ENCODE peak calls at places on chromosomes 1 and 21, in five cellular contexts. One of them, this sample, is unnamed.

GRCh38 chr1:161092621-161093028 is 3.3 kb upstream of the NECTIN4 start:
- DNase-seq in prostate gland: no peak
- DNase-seq in upper lobe of right lung: no peak
- DNase-seq in vagina: no peak
- DNase-seq in PC-9: peak; percentile 82
- DNase-seq in this sample: peak; percentile 87

GRCh38 chr1:93613895-93614294 is 67.7 kb downstream of the BCAR3 start:
- DNase-seq in vagina: no peak
- DNase-seq in prostate gland: peak; percentile 46
- DNase-seq in PC-9: no peak
- DNase-seq in upper lobe of right lung: no peak
- DNase-seq in this sample: no peak

GRCh38 chr1:66351474-66351873 is 182.5 kb upstream of the SGIP1 start:
- DNase-seq in PC-9: no peak
- DNase-seq in prostate gland: no peak
- DNase-seq in upper lobe of right lung: no peak
- DNase-seq in vagina: no peak
- DNase-seq in this sample: no peak

GRCh38 chr1:211939876-211940468 is 95.4 kb downstream of the INTS7 start:
- DNase-seq in upper lobe of right lung: no peak
- DNase-seq in PC-9: no peak
- DNase-seq in vagina: no peak
- DNase-seq in prostate gland: no peak
- DNase-seq in this sample: no peak

GRCh38 chr1:192462630-192463029 is 112.9 kb upstream of the RGS1 start:
- DNase-seq in PC-9: no peak
- DNase-seq in prostate gland: no peak
- DNase-seq in upper lobe of right lung: no peak
- DNase-seq in vagina: no peak
- DNase-seq in this sample: no peak

GRCh38 chr1:156920233-156921052 is at the start of gene LRRC71:
- DNase-seq in vagina: no peak
- DNase-seq in PC-9: no peak
- DNase-seq in upper lobe of right lung: peak; percentile 89
- DNase-seq in prostate gland: peak; percentile 50
- DNase-seq in this sample: peak; percentile 73

GRCh38 chr1:14321413-14321812 is 277.1 kb upstream of the KAZN start:
- DNase-seq in vagina: no peak
- DNase-seq in upper lobe of right lung: no peak
- DNase-seq in prostate gland: no peak
- DNase-seq in PC-9: no peak
- DNase-seq in this sample: no peak

GRCh38 chr1:55402676-55403464 is 187.7 kb upstream of the USP24 start:
- DNase-seq in vagina: no peak
- DNase-seq in PC-9: no peak
- DNase-seq in prostate gland: no peak
- DNase-seq in upper lobe of right lung: no peak
- DNase-seq in this sample: peak; percentile 26

GRCh38 chr1:228964178-228964819 is 229.0 kb downstream of the RHOU start:
- DNase-seq in vagina: no peak
- DNase-seq in PC-9: peak; percentile 60
- DNase-seq in prostate gland: no peak
- DNase-seq in upper lobe of right lung: no peak
- DNase-seq in this sample: peak; percentile 2

GRCh38 chr1:100485855-100486258 is 52.1 kb upstream of the GPR88 start:
- DNase-seq in prostate gland: no peak
- DNase-seq in upper lobe of right lung: no peak
- DNase-seq in vagina: no peak
- DNase-seq in PC-9: peak; percentile 40
- DNase-seq in this sample: no peak

GRCh38 chr1:35564884-35565741 is 7.5 kb downstream of the NCDN start:
- DNase-seq in prostate gland: no peak
- DNase-seq in vagina: no peak
- DNase-seq in upper lobe of right lung: peak; percentile 53
- DNase-seq in PC-9: no peak
- DNase-seq in this sample: no peak

GRCh38 chr21:42311816-42312625 is 3.2 kb downstream of the TFF3 start:
- DNase-seq in PC-9: no peak
- DNase-seq in prostate gland: no peak
- DNase-seq in upper lobe of right lung: no peak
- DNase-seq in vagina: no peak
- DNase-seq in this sample: no peak

GRCh38 chr1:160416369-160416768 is 16.0 kb downstream of the VANGL2 start:
- DNase-seq in prostate gland: no peak
- DNase-seq in PC-9: no peak
- DNase-seq in vagina: no peak
- DNase-seq in upper lobe of right lung: no peak
- DNase-seq in this sample: peak; percentile 74

GRCh38 chr1:53093778-53094532 is 31.9 kb downstream of the PODN start:
- DNase-seq in vagina: no peak
- DNase-seq in prostate gland: no peak
- DNase-seq in upper lobe of right lung: no peak
- DNase-seq in PC-9: no peak
- DNase-seq in this sample: no peak
- H3K4me3 ChIP-seq in vagina: no peak overlapping the region
- H3K4me3 ChIP-seq in prostate gland: no peak overlapping the region
- H3K4me3 ChIP-seq in upper lobe of right lung: no peak overlapping the region
- H3K4me3 ChIP-seq in PC-9: no peak overlapping the region
- H3K4me3 ChIP-seq in this sample: no peak overlapping the region

DNA sequence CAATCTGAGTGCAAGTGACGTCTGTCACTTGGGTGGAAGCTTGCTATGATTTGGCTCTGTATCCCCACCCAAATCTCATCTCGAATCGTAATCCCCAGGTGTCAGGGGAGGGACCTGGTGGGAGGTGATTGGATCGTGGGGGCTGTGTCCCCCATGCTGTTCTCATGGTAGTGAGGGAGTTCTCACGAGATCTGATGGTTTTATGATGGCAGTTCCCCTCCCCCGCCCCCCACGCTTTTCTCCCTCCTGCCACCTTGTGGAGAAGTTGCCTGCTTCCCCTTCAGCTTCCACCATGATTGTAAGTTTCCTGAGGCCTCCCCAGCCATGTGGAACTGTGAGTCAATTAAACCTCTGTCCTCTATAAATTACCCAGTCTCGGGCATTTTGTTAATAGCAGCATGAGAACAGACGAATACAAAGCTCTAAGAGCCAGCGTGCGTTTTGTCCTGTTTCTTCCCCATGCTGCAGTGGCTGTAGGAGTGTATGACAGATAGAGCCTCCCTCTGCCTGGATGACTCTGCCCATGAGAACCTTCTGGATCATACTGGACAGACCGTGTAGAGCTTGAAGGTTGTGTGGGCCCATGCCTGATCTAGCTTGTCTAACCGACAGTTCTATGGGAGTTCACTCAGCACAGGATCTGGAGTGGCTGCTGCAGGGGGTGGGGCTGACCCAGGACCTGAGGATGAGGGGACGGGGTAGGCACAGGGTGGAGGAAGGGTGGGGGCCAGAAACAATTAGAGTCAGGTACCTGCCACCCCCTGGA is 139.7 kb upstream of the ERRFI1 start:
- DNase-seq in prostate gland: no peak
- DNase-seq in upper lobe of right lung: no peak
- DNase-seq in vagina: no peak
- DNase-seq in PC-9: no peak
- DNase-seq in this sample: no peak
- TF ChIP-seq CTCF in prostate gland: no peak
- TF ChIP-seq CTCF in upper lobe of right lung: no peak
- TF ChIP-seq CTCF in vagina: no peak
- TF ChIP-seq CTCF in PC-9: peak; percentile 22
- TF ChIP-seq CTCF in this sample: no peak

DNA sequence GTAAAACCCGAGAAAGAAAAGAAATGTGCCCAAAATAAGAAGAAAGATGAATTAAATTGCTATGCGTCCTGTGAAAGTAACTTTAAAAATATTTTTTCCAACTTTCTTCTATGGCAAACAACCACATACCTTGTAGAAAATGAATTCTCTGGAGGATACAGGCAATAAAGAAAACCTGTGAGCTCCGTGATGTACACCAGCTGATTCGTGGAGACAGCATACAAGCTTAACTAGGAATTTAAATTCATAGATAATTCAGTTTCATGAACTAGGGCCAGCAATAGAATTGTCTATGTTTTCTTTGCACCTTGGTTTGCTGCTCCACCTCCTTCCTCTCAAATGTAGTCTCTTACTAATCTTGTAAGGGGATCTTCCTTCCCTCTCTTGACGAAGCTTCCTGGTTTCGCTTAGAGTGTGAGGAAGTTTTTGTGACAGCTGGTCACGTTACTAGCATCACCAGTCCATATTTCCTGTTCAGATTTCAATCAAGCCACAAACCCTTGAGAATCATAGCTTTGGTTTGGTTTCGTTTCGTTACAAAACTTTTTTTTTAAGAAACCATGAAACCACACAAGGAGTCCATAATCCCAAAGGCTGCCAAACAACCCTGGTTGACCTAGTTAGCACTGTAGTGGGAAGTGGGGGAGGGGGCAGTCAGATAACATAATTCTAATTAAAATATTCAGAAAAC is 35.8 kb downstream of the GREM2 start:
- DNase-seq in vagina: no peak
- DNase-seq in prostate gland: no peak
- DNase-seq in upper lobe of right lung: no peak
- DNase-seq in PC-9: no peak
- DNase-seq in this sample: no peak
- H3K4me3 ChIP-seq in vagina: no peak overlapping the region
- H3K4me3 ChIP-seq in prostate gland: no peak overlapping the region
- H3K4me3 ChIP-seq in upper lobe of right lung: peak overlapping the region; percentile 34
- H3K4me3 ChIP-seq in PC-9: no peak overlapping the region
- H3K4me3 ChIP-seq in this sample: no peak overlapping the region

GRCh38 chr1:31214316-31215082 is 25.2 kb downstream of the NKAIN1 start:
- DNase-seq in prostate gland: no peak
- DNase-seq in upper lobe of right lung: no peak
- DNase-seq in PC-9: no peak
- DNase-seq in vagina: no peak
- DNase-seq in this sample: no peak
- TF ChIP-seq CTCF in prostate gland: no peak
- TF ChIP-seq CTCF in upper lobe of right lung: no peak
- TF ChIP-seq CTCF in PC-9: no peak
- TF ChIP-seq CTCF in vagina: no peak
- TF ChIP-seq CTCF in this sample: no peak

GRCh38 chr21:44854664-44855446 is 18.6 kb downstream of the PTTG1IP start:
- DNase-seq in PC-9: no peak
- DNase-seq in vagina: no peak
- DNase-seq in prostate gland: no peak
- DNase-seq in upper lobe of right lung: peak; percentile 60
- DNase-seq in this sample: no peak
- H3K4me3 ChIP-seq in PC-9: no peak overlapping the region
- H3K4me3 ChIP-seq in vagina: no peak overlapping the region
- H3K4me3 ChIP-seq in prostate gland: no peak overlapping the region
- H3K4me3 ChIP-seq in upper lobe of right lung: no peak overlapping the region
- H3K4me3 ChIP-seq in this sample: no peak overlapping the region

This sample was measured in epithelial cell of esophagus.